ENCODE peak calls at places on chromosome 10, in eight cellular contexts. Z is astrocyte; U is NCI-H2081; O is stimulated activated CD8-positive, alpha-beta memory T cell treated with anti-CD3 and anti-CD28 coated beads, Interleukin-2, amount 100 ng/mL, for 48 hours; Y is coronary artery; A is EH; J is ascending aorta; H is T follicular helper cell. D is an unnamed sample.
A peak's percentile ranks its signal among the peaks of the same experiment; 100 is the strongest.

GRCh38 chr10:3784510-3785250 is at the start of gene KLF6:
- DNase-seq in Z (no peak), U (no peak), O (no peak), Y (no peak), A (peak; percentile 49), J (peak; percentile 75), H (no peak), D (no peak)

GRCh38 chr10:17444062-17444714 is 10.2 kb downstream of the ST8SIA6 start:
- DNase-seq in Z (no peak), U (no peak), O (no peak), Y (no peak), A (no peak), J (no peak), H (no peak), D (no peak)

GRCh38 chr10:24826022-24826421 is 102.3 kb upstream of the ARHGAP21 start:
- DNase-seq in Z (peak; percentile 61), U (no peak), O (no peak), Y (no peak), A (peak; percentile 65), J (no peak), H (no peak), D (no peak)

GRCh38 chr10:74415440-74415839 is 264.4 kb downstream of the ADK start:
- DNase-seq in Z (no peak), U (no peak), O (no peak), Y (no peak), A (no peak), J (no peak), H (no peak), D (no peak)

GRCh38 chr10:89491932-89492331 is 43.5 kb downstream of the SLC16A12 start:
- DNase-seq in Z (no peak), U (no peak), O (no peak), Y (no peak), A (no peak), J (no peak), H (no peak), D (no peak)

GRCh38 chr10:87818505-87819273 is 663 bp upstream of the ATAD1 start:
- DNase-seq in Z (peak; percentile 27), U (peak; percentile 6), O (peak; percentile 52), Y (no peak), A (peak; percentile 34), J (no peak), H (peak; percentile 50), D (peak; percentile 40)

GRCh38 chr10:19658622-19659233 is 157.5 kb upstream of the PLXDC2 start:
- DNase-seq in Z (peak; percentile 73), U (no peak), O (no peak), Y (no peak), A (no peak), J (no peak), H (no peak), D (no peak)

GRCh38 chr10:123642697-123643096 is 23.5 kb upstream of the GPR26 start:
- DNase-seq in Z (no peak), U (no peak), O (no peak), Y (peak; percentile 56), A (no peak), J (no peak), H (no peak), D (no peak)

GRCh38 chr10:46559231-46559671 is 2.8 kb upstream of the GPRIN2 start:
- DNase-seq in Z (no peak), U (no peak), O (no peak), Y (peak; percentile 73), A (no peak), J (no peak), H (no peak), D (no peak)

GRCh38 chr10:132960071-132960472 is 17.7 kb upstream of the CFAP46 start:
- DNase-seq in Z (no peak), U (no peak), O (no peak), Y (no peak), A (no peak), J (peak; percentile 62), H (no peak), D (no peak)

GRCh38 chr10:58453098-58453497 is 59.6 kb upstream of the BICC1 start:
- DNase-seq in Z (no peak), U (no peak), O (no peak), Y (no peak), A (no peak), J (no peak), H (no peak), D (no peak)

GRCh38 chr10:118448744-118449143 is 106.6 kb upstream of the FAM204A start:
- DNase-seq in Z (no peak), U (no peak), O (no peak), Y (no peak), A (no peak), J (no peak), H (no peak), D (no peak)

GRCh38 chr10:110568055-110568735 is 700 bp downstream of the SMC3 start:
- DNase-seq in Z (no peak), U (no peak), O (peak; percentile 40), Y (peak; percentile 73), A (peak; percentile 44), J (no peak), H (peak; percentile 41), D (peak; percentile 7)

GRCh38 chr10:111076682-111077661 is at the start of gene ADRA2A:
- DNase-seq in Z (peak; percentile 28), U (no peak), O (no peak), Y (no peak), A (peak; percentile 45), J (no peak), H (no peak), D (no peak)

GRCh38 chr10:34861293-34862004 is 46.4 kb upstream of the PARD3 start:
- DNase-seq in Z (no peak), U (peak; percentile 35), O (no peak), Y (no peak), A (no peak), J (no peak), H (no peak), D (no peak)

GRCh38 chr10:23280420-23281043 is 64.1 kb downstream of the C10orf67 start:
- DNase-seq in Z (no peak), U (no peak), O (no peak), Y (no peak), A (no peak), J (no peak), H (no peak), D (no peak)

GRCh38 chr10:61888744-61889143 is 12.8 kb upstream of the ARID5B start:
- DNase-seq in Z (peak; percentile 44), U (no peak), O (no peak), Y (no peak), A (peak; percentile 55), J (no peak), H (no peak), D (no peak)

GRCh38 chr10:22345301-22346086 is at the start of gene SPAG6:
- DNase-seq in Z (no peak), U (peak; percentile 48), O (peak; percentile 42), Y (no peak), A (no peak), J (peak; percentile 73), H (no peak), D (peak; percentile 16)

GRCh38 chr10:122531935-122532334 is 28.6 kb upstream of the DMBT1 start:
- DNase-seq in Z (no peak), U (no peak), O (no peak), Y (no peak), A (no peak), J (no peak), H (no peak), D (no peak)

GRCh38 chr10:61285749-61286148 is 167.4 kb downstream of the TMEM26 start:
- DNase-seq in Z (peak; percentile 27), U (no peak), O (no peak), Y (no peak), A (peak; percentile 36), J (no peak), H (no peak), D (no peak)

GRCh38 chr10:86798636-86799035 is 42.2 kb downstream of the BMPR1A start:
- DNase-seq in Z (no peak), U (no peak), O (no peak), Y (no peak), A (peak; percentile 62), J (no peak), H (no peak), D (no peak)

GRCh38 chr10:69411476-69411875 is 5.2 kb downstream of the TACR2 start:
- DNase-seq in Z (no peak), U (no peak), O (no peak), Y (no peak), A (no peak), J (no peak), H (no peak), D (no peak)

GRCh38 chr10:100327007-100327700 is 2.9 kb downstream of the PKD2L1 start:
- DNase-seq in Z (peak; percentile 22), U (no peak), O (no peak), Y (no peak), A (no peak), J (no peak), H (no peak), D (no peak)

GRCh38 chr10:51001587-51001986 is 72.7 kb upstream of the PRKG1 start:
- DNase-seq in Z (no peak), U (no peak), O (no peak), Y (no peak), A (peak; percentile 47), J (no peak), H (no peak), D (no peak)

GRCh38 chr10:28928484-28928883 is 251.2 kb downstream of the BAMBI start:
- DNase-seq in Z (no peak), U (no peak), O (no peak), Y (no peak), A (no peak), J (no peak), H (no peak), D (no peak)

GRCh38 chr10:17835688-17836087 is 26.5 kb downstream of the MRC1 start:
- DNase-seq in Z (peak; percentile 94), U (no peak), O (no peak), Y (no peak), A (peak; percentile 96), J (no peak), H (no peak), D (no peak)

GRCh38 chr10:30151581-30152389 is 92.4 kb upstream of the JCAD start:
- DNase-seq in Z (peak; percentile 92), U (no peak), O (no peak), Y (peak; percentile 76), A (peak; percentile 92), J (peak; percentile 78), H (no peak), D (no peak)

GRCh38 chr10:29409241-29410051 is 120.6 kb downstream of the LYZL1 start:
- DNase-seq in Z (peak; percentile 61), U (no peak), O (peak; percentile 33), Y (peak; percentile 85), A (peak; percentile 78), J (peak; percentile 80), H (no peak), D (peak; percentile 22)

GRCh38 chr10:110138197-110138812 is 69.1 kb upstream of the MXI1 start:
- DNase-seq in Z (peak; percentile 35), U (peak; percentile 14), O (no peak), Y (no peak), A (peak; percentile 69), J (no peak), H (no peak), D (no peak)

GRCh38 chr10:130491011-130491697 is 355.0 kb downstream of the GLRX3 start:
- DNase-seq in Z (no peak), U (no peak), O (no peak), Y (peak; percentile 50), A (no peak), J (no peak), H (no peak), D (no peak)

D was measured in activated CD8-positive, alpha-beta memory T cell treated with anti-CD3 and anti-CD28 coated beads for 1 hour.